ENCODE peak calls at places on chromosomes 5 and 9, in seven cellular contexts. D is GM23338, I is fibroblast of lung, O is IMR-90, K is mammary epithelial cell, C is astrocyte, E is neural progenitor cell. S is an unnamed sample.

GRCh38 chr5:139592289-139592688 is 31.1 kb downstream of the UBE2D2 start:
- DNase-seq in I (no peak), D (no peak), K (no peak), C (no peak), O (no peak), E (no peak), S (no peak)

GRCh38 chr5:170541146-170541769 is 37.4 kb downstream of the KCNIP1 start:
- DNase-seq in I (no peak), D (no peak), K (no peak), O (no peak), E (no peak), C (no peak), S (no peak)

GRCh38 chr5:60843693-60844428 is at the start of gene ELOVL7:
- DNase-seq in K (peak), O (peak), E (peak), D (peak), I (peak), C (peak), S (peak)

GRCh38 chr9:34271618-34272017 is 57.5 kb downstream of the KIF24 start:
- DNase-seq in K (no peak), E (no peak), D (no peak), O (no peak), I (no peak), C (no peak), S (no peak)

GRCh38 chr9:71079451-71079850 is 42.0 kb downstream of the TRPM3 start:
- DNase-seq in E (no peak), O (peak), K (peak), D (no peak), C (peak), I (no peak), S (peak)

GRCh38 chr9:19656704-19657103 is 132.1 kb downstream of the SLC24A2 start:
- DNase-seq in D (no peak), I (no peak), K (no peak), O (no peak), C (no peak), E (no peak), S (no peak)

GRCh38 chr5:41312478-41313060 is 99.2 kb upstream of the C6 start:
- DNase-seq in E (no peak), I (no peak), D (no peak), C (peak), K (no peak), O (no peak), S (no peak)

GRCh38 chr9:128685636-128686489 is 3.2 kb upstream of the SET start:
- DNase-seq in K (no peak), O (no peak), I (peak), C (no peak), D (no peak), E (no peak), S (no peak)

GRCh38 chr5:6158974-6159863 is 219.1 kb downstream of the MED10 start:
- DNase-seq in C (peak), I (peak), O (peak), K (peak), D (no peak), E (no peak), S (peak)

GRCh38 chr5:157266286-157267007 is 524 bp downstream of the CYFIP2 start:
- DNase-seq in E (peak), C (no peak), K (no peak), O (no peak), D (peak), I (no peak), S (peak)

GRCh38 chr9:5441043-5441442 is 3.3 kb upstream of the PLGRKT start:
- DNase-seq in I (peak), O (peak), D (no peak), C (peak), K (peak), E (no peak), S (peak)

GRCh38 chr5:16737173-16737572 is 120.4 kb upstream of the RETREG1 start:
- DNase-seq in I (no peak), C (no peak), E (peak), K (no peak), D (no peak), O (no peak), S (no peak)

DNA sequence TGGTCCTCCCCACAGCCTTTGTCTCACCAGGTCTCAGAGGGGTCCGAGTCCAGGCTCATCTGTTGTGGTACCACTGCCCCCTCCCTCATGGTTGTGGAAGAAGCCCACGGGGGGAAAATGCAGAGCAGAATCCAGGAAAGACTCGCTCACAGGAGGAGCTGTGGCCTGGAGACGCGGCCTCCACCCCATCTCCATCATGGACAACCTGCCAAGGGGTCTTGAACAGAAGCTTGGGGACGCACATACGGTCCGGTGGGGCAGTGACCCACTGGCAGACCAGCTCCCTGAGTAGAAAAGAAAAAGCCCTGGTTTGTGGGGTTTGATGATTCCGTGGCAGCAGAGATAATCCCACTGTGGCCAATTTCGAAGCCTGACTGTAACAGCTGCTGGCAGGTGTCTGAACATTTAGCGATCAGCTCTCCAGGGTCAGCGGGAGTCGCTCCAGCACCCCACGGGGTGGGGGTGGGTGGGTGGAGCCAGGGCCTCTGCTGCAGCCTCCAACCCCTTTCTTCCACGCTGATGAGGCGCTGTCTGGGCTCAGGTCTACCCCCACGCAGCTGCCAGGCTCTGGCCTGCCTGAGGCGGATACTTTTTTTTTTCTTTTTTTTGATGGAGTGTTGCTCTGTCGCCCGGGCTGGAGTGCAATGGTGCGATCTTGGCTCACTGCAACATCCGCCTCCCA is 1.9 kb upstream of the GRIN1 start:
- DNase-seq in D (no peak), K (no peak), C (no peak), E (no peak), O (no peak), I (no peak), S (no peak)
- H3K4me2 ChIP-seq in D (no peak), K (no peak), C (no peak), E (no peak), O (no peak), I (no peak), S (no peak)

GRCh38 chr5:117131048-117131679 is 556.5 kb upstream of the SEMA6A start:
- DNase-seq in I (no peak), O (no peak), D (no peak), K (peak), E (no peak), C (no peak), S (no peak)
- H2AFZ ChIP-seq in I (no peak), O (no peak), D (no peak), K (peak), E (no peak), C (no peak), S (no peak)

GRCh38 chr5:93497101-93497500 is 83.9 kb downstream of the NR2F1-AS1 start:
- DNase-seq in E (no peak), D (no peak), K (no peak), C (peak), I (peak), O (peak), S (no peak)
- H3K4me2 ChIP-seq in E (no peak), D (no peak), K (no peak), C (peak), I (no peak), O (peak), S (no peak)

GRCh38 chr5:111135946-111136345 is 43.8 kb downstream of the WDR36 start:
- DNase-seq in K (peak), O (peak), I (peak), D (no peak), C (peak), E (no peak), S (no peak)
- H2AFZ ChIP-seq in K (no peak), O (no peak), I (no peak), D (no peak), C (no peak), E (no peak), S (no peak)